ENCODE peak calls at places on chromosomes 1 and 21, in four cellular contexts. One of them, this sample, is unnamed.

GRCh38 chr21:32412998-32413504 is 545 bp downstream of the EVA1C start:
- DNase-seq in HepG2: no peak
- DNase-seq in K562: no peak
- DNase-seq in HCT116: no peak
- DNase-seq in this sample: no peak

GRCh38 chr1:209584186-209584776 is 767 bp downstream of the CAMK1G start:
- DNase-seq in HCT116: no peak
- DNase-seq in HepG2: no peak
- DNase-seq in K562: no peak
- DNase-seq in this sample: no peak

GRCh38 chr1:77120950-77121349 is 98.3 kb downstream of the PIGK start:
- DNase-seq in K562: no peak
- DNase-seq in HepG2: no peak
- DNase-seq in HCT116: no peak
- DNase-seq in this sample: no peak

GRCh38 chr1:68111804-68112436 is 61.5 kb upstream of the DIRAS3 start:
- DNase-seq in HepG2: no peak
- DNase-seq in HCT116: peak
- DNase-seq in K562: peak
- DNase-seq in this sample: no peak

GRCh38 chr1:154837679-154838171 is 32.4 kb downstream of the KCNN3 start:
- DNase-seq in K562: no peak
- DNase-seq in HepG2: no peak
- DNase-seq in HCT116: no peak
- DNase-seq in this sample: no peak

GRCh38 chr21:35084869-35085268 is 35.8 kb upstream of the RUNX1 start:
- DNase-seq in HCT116: no peak
- DNase-seq in HepG2: no peak
- DNase-seq in K562: no peak
- DNase-seq in this sample: no peak

GRCh38 chr1:1100296-1100695 is 15.6 kb downstream of the C1orf159 start:
- DNase-seq in HepG2: no peak
- DNase-seq in K562: no peak
- DNase-seq in HCT116: no peak
- DNase-seq in this sample: no peak

GRCh38 chr1:183370399-183371058 is 47.7 kb downstream of the NMNAT2 start:
- DNase-seq in HepG2: no peak
- DNase-seq in K562: no peak
- DNase-seq in HCT116: no peak
- DNase-seq in this sample: no peak

GRCh38 chr21:31521515-31521914 is 138.0 kb upstream of the SOD1 start:
- DNase-seq in K562: no peak
- DNase-seq in HepG2: no peak
- DNase-seq in HCT116: no peak
- DNase-seq in this sample: no peak

GRCh38 chr1:56953386-56953785 is 12.4 kb downstream of the C8B start:
- DNase-seq in HCT116: no peak
- DNase-seq in K562: no peak
- DNase-seq in HepG2: peak
- DNase-seq in this sample: no peak

GRCh38 chr1:13617773-13618172 is 34.1 kb downstream of the PDPN start:
- DNase-seq in HCT116: no peak
- DNase-seq in HepG2: no peak
- DNase-seq in K562: no peak
- DNase-seq in this sample: no peak

GRCh38 chr1:208868554-208868953 is 624.4 kb upstream of the PLXNA2 start:
- DNase-seq in K562: no peak
- DNase-seq in HepG2: no peak
- DNase-seq in HCT116: no peak
- DNase-seq in this sample: no peak

GRCh38 chr1:58204284-58204683 is 342.2 kb downstream of the OMA1 start:
- DNase-seq in K562: peak
- DNase-seq in HepG2: no peak
- DNase-seq in HCT116: no peak
- DNase-seq in this sample: no peak

GRCh38 chr1:231931846-231932454 is 305.4 kb downstream of the DISC1 start:
- DNase-seq in HepG2: no peak
- DNase-seq in K562: peak
- DNase-seq in HCT116: peak
- DNase-seq in this sample: no peak

GRCh38 chr1:29105822-29106221 is 17.9 kb downstream of the TMEM200B start:
- DNase-seq in HCT116: no peak
- DNase-seq in K562: no peak
- DNase-seq in HepG2: peak
- DNase-seq in this sample: peak

GRCh38 chr1:225612265-225612664 is 40.7 kb downstream of the ENAH start:
- DNase-seq in HCT116: no peak
- DNase-seq in K562: no peak
- DNase-seq in HepG2: no peak
- DNase-seq in this sample: no peak

GRCh38 chr1:40309374-40310128 is 7.5 kb downstream of the COL9A2 start:
- DNase-seq in HepG2: no peak
- DNase-seq in K562: no peak
- DNase-seq in HCT116: no peak
- DNase-seq in this sample: no peak

GRCh38 chr1:220579317-220579716 is 51.4 kb downstream of the MARK1 start:
- DNase-seq in HepG2: no peak
- DNase-seq in K562: no peak
- DNase-seq in HCT116: no peak
- DNase-seq in this sample: no peak

GRCh38 chr1:185318431-185319151 is 1.5 kb upstream of the IVNS1ABP start:
- DNase-seq in HepG2: no peak
- DNase-seq in K562: peak
- DNase-seq in HCT116: no peak
- DNase-seq in this sample: no peak

GRCh38 chr1:83508485-83509151 is 490.3 kb downstream of the TTLL7 start:
- DNase-seq in HepG2: no peak
- DNase-seq in HCT116: no peak
- DNase-seq in K562: no peak
- DNase-seq in this sample: no peak

GRCh38 chr1:10759413-10760200 is 36.8 kb downstream of the CASZ1 start:
- DNase-seq in K562: no peak
- DNase-seq in HepG2: peak
- DNase-seq in HCT116: no peak
- DNase-seq in this sample: no peak

GRCh38 chr1:10756842-10757241 is 39.6 kb downstream of the CASZ1 start:
- DNase-seq in HepG2: no peak
- DNase-seq in HCT116: no peak
- DNase-seq in K562: no peak
- DNase-seq in this sample: no peak

GRCh38 chr1:10753279-10753678 is 43.2 kb downstream of the CASZ1 start:
- DNase-seq in HepG2: no peak
- DNase-seq in HCT116: no peak
- DNase-seq in K562: no peak
- DNase-seq in this sample: no peak

GRCh38 chr1:10754571-10755329 is 41.7 kb downstream of the CASZ1 start:
- DNase-seq in K562: no peak
- DNase-seq in HepG2: no peak
- DNase-seq in HCT116: no peak
- DNase-seq in this sample: no peak

DNA sequence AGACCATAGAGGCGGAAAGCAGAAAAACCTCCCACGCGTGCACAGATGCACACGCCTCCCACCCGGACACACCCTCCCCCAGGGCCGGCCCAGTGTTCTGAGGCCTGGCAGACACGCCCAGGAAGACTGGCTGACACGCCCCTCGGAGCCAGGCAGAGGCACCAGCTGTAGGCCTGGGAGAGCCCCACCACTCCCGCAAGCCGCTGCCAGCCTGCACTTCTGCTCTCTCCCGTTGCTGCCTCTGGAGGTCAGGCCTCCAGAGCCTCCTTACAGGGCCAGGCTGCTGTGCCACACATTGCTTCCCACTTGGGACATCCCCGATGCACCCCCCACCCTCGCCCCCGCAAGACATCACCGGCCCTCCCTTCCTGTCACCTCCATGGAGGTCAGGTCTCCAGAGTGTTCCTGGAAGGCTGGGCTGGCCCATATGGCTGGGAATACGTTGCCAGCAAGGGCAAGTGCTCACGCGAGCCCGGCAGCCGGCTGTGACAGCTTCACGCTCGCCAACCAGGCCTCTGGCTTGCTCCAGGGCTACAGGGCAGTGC is 40.4 kb downstream of the CASZ1 start:
- DNase-seq in HepG2: no peak
- DNase-seq in HCT116: no peak
- DNase-seq in K562: peak
- DNase-seq in this sample: no peak
- TF ChIP-seq POLR2AphosphoS5 in HepG2: no peak
- TF ChIP-seq POLR2AphosphoS5 in HCT116: no peak
- TF ChIP-seq POLR2AphosphoS5 in K562: no peak
- TF ChIP-seq POLR2AphosphoS5 in this sample: no peak

GRCh38 chr1:161707503-161707902 is 474 bp downstream of the FCRLA start:
- DNase-seq in HCT116: no peak
- DNase-seq in K562: no peak
- DNase-seq in HepG2: no peak
- DNase-seq in this sample: no peak
- H3K4me3 ChIP-seq in HCT116: no peak
- H3K4me3 ChIP-seq in K562: no peak
- H3K4me3 ChIP-seq in HepG2: no peak
- H3K4me3 ChIP-seq in this sample: no peak

DNA sequence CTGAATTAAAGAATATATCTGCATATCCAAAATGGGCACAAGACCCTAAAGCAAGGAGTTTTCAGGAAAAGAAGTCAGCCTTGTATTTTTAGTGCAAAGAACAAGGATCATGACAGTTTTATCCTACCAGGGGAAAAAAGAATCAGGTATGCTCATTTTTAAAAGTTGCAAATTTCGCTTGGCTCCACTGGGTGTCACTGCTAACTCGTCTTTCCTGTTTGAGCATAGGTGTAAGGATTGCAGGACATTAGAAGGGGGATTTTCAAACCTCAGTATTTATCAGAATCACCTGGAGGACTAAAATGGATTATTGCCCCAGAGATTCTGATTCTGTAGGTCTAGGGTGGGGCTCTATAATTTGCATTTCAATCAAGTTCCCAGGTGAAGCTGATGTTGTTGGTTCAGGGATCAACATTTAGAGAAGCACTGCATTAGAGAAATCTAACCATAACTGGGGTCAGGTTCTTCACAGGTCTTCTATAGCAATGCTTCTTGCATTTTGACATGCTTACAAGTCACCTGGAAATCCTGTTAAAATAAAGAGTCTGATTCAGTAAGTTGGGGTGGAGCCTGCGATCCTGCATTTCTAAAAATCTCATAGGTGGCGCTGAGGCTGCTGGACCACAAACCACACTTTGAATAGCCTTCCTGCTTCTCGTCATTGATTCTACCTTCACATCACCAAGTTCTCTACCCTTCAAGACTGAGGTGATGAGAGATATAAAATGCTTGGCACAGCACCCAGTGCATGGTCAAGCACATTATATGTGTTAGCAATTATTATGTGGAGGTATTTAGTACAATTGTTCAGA is 39.6 kb downstream of the NUF2 start:
- DNase-seq in HepG2: peak
- DNase-seq in HCT116: peak
- DNase-seq in K562: peak
- DNase-seq in this sample: no peak
- TF ChIP-seq TCF7L2 in HepG2: no peak
- TF ChIP-seq TCF7L2 in HCT116: no peak
- TF ChIP-seq TCF7L2 in K562: no peak
- TF ChIP-seq TCF7L2 in this sample: no peak

DNA sequence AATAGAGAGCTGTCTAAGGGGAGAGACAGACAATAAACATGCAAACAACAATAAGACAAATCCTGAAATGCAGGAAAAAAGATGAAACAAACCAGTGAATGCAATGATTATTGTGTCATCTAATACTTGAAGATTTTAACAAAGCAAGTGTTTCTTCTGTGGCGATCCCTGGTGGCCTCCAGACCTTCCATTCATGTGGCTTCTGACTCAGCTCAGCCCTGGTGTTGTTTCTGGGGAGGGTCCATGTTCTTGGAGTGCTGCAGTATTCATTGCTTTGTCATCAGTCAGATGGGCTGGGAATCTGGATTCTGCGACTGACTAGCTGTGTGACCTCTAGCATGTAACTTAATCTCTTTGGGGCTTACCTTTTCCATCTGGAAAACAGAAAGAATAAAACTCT is 1.5 kb upstream of the C2CD4D start:
- DNase-seq in HepG2: peak
- DNase-seq in HCT116: peak
- DNase-seq in K562: no peak
- DNase-seq in this sample: no peak
- TF ChIP-seq POLR2AphosphoS5 in HepG2: no peak
- TF ChIP-seq POLR2AphosphoS5 in HCT116: no peak
- TF ChIP-seq POLR2AphosphoS5 in K562: no peak
- TF ChIP-seq POLR2AphosphoS5 in this sample: no peak

DNA sequence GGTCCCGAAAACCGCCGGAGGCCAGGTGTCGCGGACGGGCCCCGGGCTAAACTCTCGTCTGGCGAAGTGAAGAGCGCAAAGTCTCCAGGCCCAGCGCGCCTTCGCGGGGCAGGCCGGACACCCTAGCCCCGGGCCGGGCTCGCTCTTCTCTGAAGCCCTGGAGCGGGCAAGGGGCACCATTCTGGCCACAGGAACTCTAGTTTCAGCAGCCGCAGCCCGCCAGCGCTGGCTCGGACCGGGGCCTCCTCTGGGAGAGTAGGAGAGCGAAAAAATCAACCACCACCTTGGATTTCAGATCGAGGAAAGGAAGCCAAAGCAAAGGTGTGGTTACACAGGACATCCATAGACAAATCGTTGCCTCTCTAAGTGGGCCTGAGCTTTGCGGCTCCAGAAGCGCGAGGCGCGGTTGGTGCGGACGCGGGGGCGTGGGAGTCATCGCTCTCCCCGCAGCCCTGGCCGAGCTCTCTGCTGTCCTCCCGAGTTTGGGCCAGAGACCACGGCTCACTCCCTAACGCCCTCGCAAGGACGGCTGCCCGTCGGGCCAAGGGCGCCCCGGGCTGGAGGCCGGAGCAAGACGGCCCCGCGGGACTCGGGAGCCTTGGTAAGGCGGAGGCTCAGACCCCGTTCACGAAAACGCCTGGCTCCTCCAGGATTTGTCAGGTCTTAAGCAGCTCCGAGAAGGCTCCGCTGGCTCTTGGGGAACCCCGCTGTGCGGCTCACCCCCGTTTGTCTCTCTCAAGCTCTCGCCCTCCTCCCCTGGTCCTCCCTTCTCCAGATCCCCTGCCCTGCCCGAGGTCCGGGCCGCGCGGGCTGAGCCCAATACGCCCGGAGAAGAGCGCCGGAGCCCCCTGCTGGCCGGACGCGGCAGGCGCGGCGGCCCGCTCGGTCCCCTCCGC is 132.9 kb upstream of the DPYD start:
- DNase-seq in HCT116: no peak
- DNase-seq in HepG2: peak
- DNase-seq in K562: peak
- DNase-seq in this sample: no peak
- H3K4me3 ChIP-seq in HCT116: no peak
- H3K4me3 ChIP-seq in HepG2: peak
- H3K4me3 ChIP-seq in K562: no peak
- H3K4me3 ChIP-seq in this sample: peak

GRCh38 chr1:18951818-18952391 is 4.6 kb downstream of the IFFO2 start:
- DNase-seq in K562: no peak
- DNase-seq in HepG2: no peak
- DNase-seq in HCT116: no peak
- DNase-seq in this sample: no peak
- TF ChIP-seq TCF7L2 in K562: no peak
- TF ChIP-seq TCF7L2 in HepG2: no peak
- TF ChIP-seq TCF7L2 in HCT116: no peak
- TF ChIP-seq TCF7L2 in this sample: no peak

GRCh38 chr21:22201142-22201541 is 1202.9 kb downstream of the NCAM2 start:
- DNase-seq in HepG2: no peak
- DNase-seq in K562: no peak
- DNase-seq in HCT116: no peak
- DNase-seq in this sample: no peak

GRCh38 chr21:22201669-22202068 is 1203.5 kb downstream of the NCAM2 start:
- DNase-seq in HepG2: no peak
- DNase-seq in K562: no peak
- DNase-seq in HCT116: no peak
- DNase-seq in this sample: no peak

GRCh38 chr21:22200378-22201092 is 1202.3 kb downstream of the NCAM2 start:
- DNase-seq in K562: peak
- DNase-seq in HCT116: no peak
- DNase-seq in HepG2: no peak
- DNase-seq in this sample: no peak
- TF ChIP-seq POLR2AphosphoS5 in K562: no peak
- TF ChIP-seq POLR2AphosphoS5 in HCT116: no peak
- TF ChIP-seq POLR2AphosphoS5 in HepG2: no peak
- TF ChIP-seq POLR2AphosphoS5 in this sample: no peak